ENCODE peak calls at places on chromosomes 7 and 10, in seven cellular contexts. D, S, B, A, V, F and I are unnamed samples.

GRCh38 chr10:60384708-60385398 is 4.8 kb downstream of the ANK3 start:
- DNase-seq in F (peak; percentile 34), B (peak; percentile 98), A (peak; percentile 56), S (no peak), D (peak; percentile 29), V (peak; percentile 94), I (no peak)

GRCh38 chr7:96188623-96188991 is 133.3 kb downstream of the SLC25A13 start:
- DNase-seq in D (no peak), V (no peak), F (no peak), A (no peak), S (no peak), B (no peak), I (no peak)

GRCh38 chr7:51276091-51276605 is 40.5 kb downstream of the COBL start:
- DNase-seq in D (no peak), A (no peak), F (no peak), S (no peak), V (no peak), B (no peak), I (no peak)

GRCh38 chr7:116991233-116991632 is 37.9 kb downstream of the ST7 start:
- DNase-seq in V (no peak), S (no peak), A (no peak), F (no peak), D (no peak), B (no peak), I (no peak)

GRCh38 chr7:11127112-11127785 is 153.6 kb downstream of the PHF14 start:
- DNase-seq in B (no peak), D (no peak), A (no peak), S (no peak), V (no peak), F (no peak), I (no peak)

GRCh38 chr7:116763647-116764046 is 91.7 kb downstream of the MET start:
- DNase-seq in S (no peak), V (no peak), D (no peak), F (no peak), A (no peak), B (no peak), I (no peak)

GRCh38 chr7:54339074-54339473 is 203.1 kb upstream of the VSTM2A start:
- DNase-seq in B (peak; percentile 10), V (peak; percentile 14), S (no peak), A (no peak), F (no peak), D (peak; percentile 11), I (no peak)

GRCh38 chr10:101597036-101597435 is 8.9 kb downstream of the DPCD start:
- DNase-seq in F (no peak), D (no peak), A (no peak), B (no peak), S (no peak), V (no peak), I (no peak)

GRCh38 chr7:20164420-20165145 is 52.6 kb downstream of the MACC1 start:
- DNase-seq in D (no peak), F (no peak), S (no peak), V (peak; percentile 41), B (peak; percentile 66), A (no peak), I (no peak)